ENCODE peak calls at places on chromosomes 16 and 17, in ten cellular contexts. R is tibial nerve, P is stomach, S is Peyer's patch, B is ovary, V is heart left ventricle, M is body of pancreas, T is sigmoid colon, A is uterus, Z is A549. I is an unnamed sample.

GRCh38 chr16:79882292-79882995 is 281.9 kb upstream of the MAF start:
- DNase-seq in R (no peak), P (no peak), S (no peak), B (no peak), V (no peak), M (no peak), T (no peak), A (no peak), Z (no peak), I (no peak)

GRCh38 chr16:16196099-16196498 is 27.2 kb downstream of the ABCC6 start:
- DNase-seq in R (no peak), P (no peak), S (no peak), B (no peak), V (no peak), M (no peak), T (no peak), A (no peak), Z (no peak), I (no peak)

GRCh38 chr17:7549401-7550055 is 670 bp downstream of the TNFSF12 start:
- DNase-seq in R (peak), P (peak), S (no peak), B (no peak), V (no peak), M (peak), T (peak), A (no peak), Z (peak), I (no peak)

GRCh38 chr16:54932737-54933254 is 2.1 kb downstream of the IRX5 start:
- DNase-seq in R (no peak), P (no peak), S (no peak), B (no peak), V (no peak), M (no peak), T (no peak), A (no peak), Z (no peak), I (no peak)

GRCh38 chr17:50033316-50033715 is 22.6 kb upstream of the ITGA3 start:
- DNase-seq in R (no peak), P (peak), S (peak), B (no peak), V (no peak), M (no peak), T (peak), A (no peak), Z (no peak), I (no peak)

GRCh38 chr16:31354394-31355291 is at the start of gene ITGAX:
- DNase-seq in R (peak), P (peak), S (peak), B (no peak), V (peak), M (peak), T (no peak), A (peak), Z (peak), I (no peak)

GRCh38 chr16:68380676-68381362 is 67.5 kb downstream of the SMPD3 start:
- DNase-seq in R (no peak), P (no peak), S (no peak), B (no peak), V (peak), M (no peak), T (no peak), A (no peak), Z (no peak), I (no peak)

GRCh38 chr17:37137070-37137610 is 188.4 kb downstream of the AATF start:
- DNase-seq in R (no peak), P (no peak), S (no peak), B (no peak), V (no peak), M (no peak), T (no peak), A (no peak), Z (no peak), I (no peak)

GRCh38 chr17:12376276-12376675 is 289.4 kb upstream of the MYOCD start:
- DNase-seq in R (no peak), P (no peak), S (no peak), B (no peak), V (no peak), M (no peak), T (no peak), A (no peak), Z (no peak), I (no peak)

GRCh38 chr16:10776280-10776679 is 32.6 kb downstream of the NUBP1 start:
- DNase-seq in R (no peak), P (no peak), S (no peak), B (no peak), V (no peak), M (no peak), T (no peak), A (no peak), Z (no peak), I (no peak)

GRCh38 chr16:3266873-3267537 is 10.6 kb upstream of the MEFV start:
- DNase-seq in R (no peak), P (no peak), S (no peak), B (no peak), V (no peak), M (peak), T (no peak), A (no peak), Z (peak), I (no peak)

GRCh38 chr16:57994778-57995177 is 5.7 kb downstream of the ZNF319 start:
- DNase-seq in R (no peak), P (peak), S (peak), B (no peak), V (peak), M (peak), T (no peak), A (no peak), Z (peak), I (no peak)

GRCh38 chr16:57996406-57997175 is 3.9 kb downstream of the ZNF319 start:
- DNase-seq in R (no peak), P (no peak), S (no peak), B (no peak), V (no peak), M (no peak), T (no peak), A (no peak), Z (no peak), I (no peak)

GRCh38 chr16:57994361-57994760 is 6.1 kb downstream of the ZNF319 start:
- DNase-seq in R (no peak), P (no peak), S (no peak), B (no peak), V (no peak), M (no peak), T (no peak), A (no peak), Z (no peak), I (no peak)

GRCh38 chr16:57997176-57997527 is 3.3 kb downstream of the ZNF319 start:
- DNase-seq in R (no peak), P (no peak), S (no peak), B (no peak), V (no peak), M (no peak), T (no peak), A (no peak), Z (no peak), I (no peak)

DNA sequence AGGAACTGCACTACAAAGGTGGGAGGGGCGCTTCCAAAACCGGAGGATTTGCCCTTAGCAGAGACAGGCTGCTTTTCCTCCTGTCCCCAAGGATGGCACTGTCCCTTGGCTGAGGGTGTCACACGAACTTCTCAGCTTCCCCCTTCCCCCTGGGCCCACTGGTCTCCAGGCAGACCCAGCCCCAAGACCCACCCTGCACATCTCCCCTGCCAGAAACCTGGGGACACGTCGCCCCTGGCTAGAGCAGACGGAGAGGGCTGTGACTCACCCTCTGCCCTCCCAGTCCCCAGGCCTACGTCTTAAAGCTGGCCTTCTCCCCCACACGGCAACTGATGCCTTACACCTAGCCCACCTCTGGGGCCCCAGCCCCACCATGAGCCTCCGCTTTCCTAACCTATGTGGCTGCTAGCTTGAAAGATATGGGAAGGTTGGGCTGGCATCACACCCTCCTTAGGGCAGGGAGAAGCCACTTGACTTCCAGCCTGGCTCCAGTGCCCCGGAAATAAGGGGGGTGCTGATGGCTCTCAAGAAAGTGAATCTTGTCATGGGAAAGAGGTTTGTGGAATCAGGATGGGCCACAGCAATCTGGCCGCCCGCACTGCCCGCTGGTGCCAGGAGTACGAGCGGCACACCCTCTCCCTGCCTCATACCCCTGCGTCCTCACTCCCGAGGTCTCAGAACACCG is 4.6 kb downstream of the ZNF319 start:
- DNase-seq in R (no peak), P (no peak), S (no peak), B (no peak), V (peak), M (no peak), T (no peak), A (no peak), Z (no peak), I (no peak)
- H3K27ac ChIP-seq in R (no peak), P (no peak), S (no peak), B (no peak), V (peak), M (no peak), T (no peak), A (no peak), Z (no peak), I (no peak)

DNA sequence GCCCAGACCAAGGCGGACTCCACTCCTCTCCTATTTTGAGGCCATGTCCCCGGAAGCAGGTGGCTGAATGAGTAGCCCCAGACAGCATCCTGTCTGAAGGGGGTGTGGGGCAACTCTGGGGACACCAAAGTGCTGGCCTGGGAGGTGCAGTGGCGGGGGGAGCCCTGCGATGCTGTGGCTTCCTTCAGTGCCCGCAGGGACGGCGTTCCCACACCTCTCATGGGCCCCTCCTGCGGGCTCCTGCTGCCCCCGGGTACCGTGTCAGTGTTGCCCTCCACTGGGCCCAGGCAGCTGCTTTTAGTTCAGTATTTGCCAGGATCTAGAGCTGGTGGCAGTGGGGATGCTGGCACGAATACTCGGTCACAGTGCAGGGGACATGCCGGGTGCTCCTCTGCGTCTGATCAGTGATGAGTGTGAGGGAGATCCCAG is 5.5 kb downstream of the FSCN2 start:
- DNase-seq in R (no peak), P (no peak), S (no peak), B (no peak), V (no peak), M (no peak), T (no peak), A (no peak), Z (no peak), I (no peak)
- TF ChIP-seq POLR2A in R (no peak), P (no peak), S (no peak), B (no peak), V (no peak), M (no peak), T (no peak), A (no peak), Z (no peak), I (no peak)

DNA sequence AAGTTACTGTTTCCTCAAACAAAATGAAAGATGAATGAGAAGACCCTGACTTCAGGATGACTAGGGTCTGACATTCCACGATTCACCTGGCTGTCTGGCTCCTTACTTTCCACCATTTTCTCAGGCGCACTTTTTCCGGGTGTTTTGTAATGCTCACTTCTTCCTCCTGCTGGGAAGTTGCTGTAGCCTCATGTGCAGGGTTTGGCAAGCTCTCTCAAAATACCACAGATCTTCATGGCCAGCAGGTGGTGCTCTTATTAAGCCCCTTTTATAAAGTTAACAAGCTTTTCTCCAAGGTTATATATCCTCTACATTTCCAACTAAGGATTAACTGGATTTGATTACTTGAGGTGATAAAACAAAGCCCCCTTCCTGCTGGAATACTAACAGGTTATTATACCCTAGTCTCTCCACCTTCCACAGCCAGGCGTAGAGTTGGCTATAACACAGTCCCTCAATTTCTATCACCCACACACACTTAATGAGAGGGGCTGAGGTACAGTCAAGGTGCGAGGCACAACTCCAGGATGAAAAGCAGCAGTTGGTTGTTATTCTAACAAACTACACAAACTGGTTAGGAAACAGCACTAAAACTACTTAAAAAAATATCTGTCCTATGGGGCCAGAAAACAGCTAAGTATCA is 45.4 kb downstream of the STH start:
- DNase-seq in R (peak), P (peak), S (peak), B (peak), V (no peak), M (peak), T (peak), A (peak), Z (peak), I (no peak)
- H3K27ac ChIP-seq in R (peak), P (no peak), S (peak), B (no peak), V (peak), M (peak), T (peak), A (peak), Z (peak), I (peak)

DNA sequence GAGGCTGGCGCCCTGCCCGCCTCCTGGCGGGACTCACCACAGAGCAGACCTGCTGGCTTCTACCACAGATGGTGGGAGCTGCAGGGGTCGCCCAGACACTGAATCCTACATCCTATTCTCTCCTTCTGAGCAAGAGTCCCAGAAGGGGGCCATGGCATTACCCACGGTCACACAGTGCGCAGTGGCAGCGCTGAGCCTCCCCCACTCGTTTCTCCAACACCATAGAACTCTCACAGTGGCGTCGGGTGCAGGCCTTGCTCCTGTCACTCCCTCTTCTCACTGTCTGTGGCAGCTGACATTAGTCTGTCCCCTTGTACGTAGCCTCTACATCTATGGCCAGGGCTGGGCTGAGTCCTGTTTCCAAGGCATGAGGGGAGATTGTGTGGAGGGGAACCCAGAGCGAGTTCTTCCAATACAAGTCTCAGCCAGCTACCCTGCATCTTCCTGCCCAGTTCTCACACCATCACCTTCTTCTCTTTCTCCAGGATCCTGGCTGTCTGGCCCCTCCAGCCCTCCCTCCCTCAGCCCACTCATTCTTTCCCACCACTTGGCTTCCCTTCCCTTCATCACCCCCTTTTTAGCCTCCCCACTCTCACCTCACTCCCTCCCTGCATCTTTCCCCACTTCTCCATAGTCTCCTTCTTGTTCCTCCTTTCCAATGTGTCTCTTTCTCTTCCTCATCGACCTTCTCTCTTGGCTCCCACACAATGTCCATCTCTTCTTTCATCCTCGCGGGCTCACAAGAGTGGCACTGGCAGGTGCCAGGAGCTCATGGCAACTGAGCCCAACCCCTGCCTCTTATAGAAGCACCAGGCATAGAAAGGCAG is 5.9 kb downstream of the UBTF start:
- DNase-seq in R (no peak), P (no peak), S (no peak), B (peak), V (no peak), M (no peak), T (no peak), A (no peak), Z (no peak), I (no peak)
- TF ChIP-seq POLR2A in R (no peak), P (no peak), S (no peak), B (no peak), V (no peak), M (no peak), T (no peak), A (no peak), Z (no peak), I (no peak)

DNA sequence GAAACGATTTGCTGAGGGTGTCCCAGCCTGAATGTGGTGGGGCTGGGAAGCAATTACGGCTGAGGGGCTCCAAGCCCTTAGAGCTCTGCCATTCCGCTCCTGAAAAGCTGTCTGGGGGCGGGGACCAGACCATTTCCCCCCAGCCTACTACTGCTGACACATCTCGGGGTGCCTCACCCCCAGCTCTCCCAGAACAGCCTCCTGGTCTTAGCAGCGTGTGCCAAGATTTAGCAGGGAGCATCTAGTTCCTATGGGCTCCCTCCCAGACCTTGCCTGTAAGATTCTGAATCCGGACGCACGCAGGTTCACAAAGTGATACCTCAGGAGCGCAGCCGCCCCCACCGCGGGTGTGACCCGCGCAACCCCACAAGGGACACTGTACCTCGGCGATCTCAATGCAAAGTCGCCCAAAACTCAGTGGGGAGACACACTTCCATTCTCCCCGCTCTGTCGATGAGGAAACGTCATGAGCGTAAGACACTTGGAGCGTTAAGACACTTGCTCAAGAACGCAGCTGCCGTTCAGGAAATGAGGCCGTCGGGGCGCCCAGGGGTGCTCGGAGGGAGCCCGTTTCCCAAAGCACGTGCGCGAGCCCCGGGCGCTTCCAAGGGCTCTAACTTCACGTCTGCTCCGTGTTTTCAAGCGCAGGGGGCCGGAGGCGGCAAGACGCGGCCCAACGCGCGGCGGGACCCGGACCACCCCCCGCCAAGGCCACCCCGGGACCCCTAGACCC is 629 bp downstream of the GEMIN4 start:
- DNase-seq in R (no peak), P (peak), S (peak), B (no peak), V (no peak), M (peak), T (peak), A (no peak), Z (peak), I (no peak)
- H3K27ac ChIP-seq in R (peak), P (peak), S (peak), B (peak), V (peak), M (no peak), T (peak), A (peak), Z (peak), I (peak)